ENCODE peak calls at places on chromosomes 16 and 17, in nine cellular contexts. R is CD8-positive, alpha-beta T cell; O is A549; B is heart right ventricle; F is tibial artery; Y is WERI-Rb-1; U is neural progenitor cell; W is mesendoderm; H is CD8-positive, alpha-beta memory T cell. L is an unnamed sample.
A peak's percentile ranks its signal among the peaks of the same experiment; 100 is the strongest.

GRCh38 chr17:5065227-5065744 is 13.0 kb upstream of the ZFP3 start:
- DNase-seq in R (no peak), O (no peak), B (no peak), F (no peak), Y (no peak), U (no peak), W (no peak), H (no peak), L (no peak)

GRCh38 chr17:48970224-48970623 is 1.8 kb upstream of the GIP start:
- DNase-seq in R (no peak), O (no peak), B (no peak), F (no peak), Y (peak; percentile 53), U (no peak), W (no peak), H (no peak), L (no peak)

GRCh38 chr16:82263456-82264159 is 93.6 kb upstream of the MPHOSPH6 start:
- DNase-seq in R (peak; percentile 48), O (peak; percentile 51), B (peak; percentile 58), F (peak; percentile 50), Y (peak; percentile 24), U (peak; percentile 80), W (peak; percentile 68), H (peak; percentile 27), L (peak; percentile 14)

GRCh38 chr17:44527102-44527501 is 23.9 kb upstream of the GPATCH8 start:
- DNase-seq in R (no peak), O (no peak), B (no peak), F (no peak), Y (no peak), U (no peak), W (no peak), H (no peak), L (no peak)

GRCh38 chr17:15951368-15952047 is 6.6 kb downstream of the ADORA2B start:
- DNase-seq in R (no peak), O (no peak), B (no peak), F (no peak), Y (peak; percentile 40), U (no peak), W (no peak), H (no peak), L (no peak)

GRCh38 chr16:85162478-85163277 is 50.4 kb upstream of the CIBAR2 start:
- DNase-seq in R (no peak), O (no peak), B (peak; percentile 49), F (peak; percentile 76), Y (no peak), U (no peak), W (no peak), H (no peak), L (no peak)

GRCh38 chr17:58369214-58370031 is 17.4 kb upstream of the SUPT4H1 start:
- DNase-seq in R (no peak), O (no peak), B (no peak), F (no peak), Y (no peak), U (no peak), W (no peak), H (no peak), L (no peak)

GRCh38 chr17:5986644-5987043 is 83.5 kb upstream of the WSCD1 start:
- DNase-seq in R (no peak), O (no peak), B (no peak), F (no peak), Y (no peak), U (no peak), W (no peak), H (no peak), L (no peak)

GRCh38 chr16:82639263-82639662 is 12.5 kb downstream of the CDH13 start:
- DNase-seq in R (no peak), O (no peak), B (no peak), F (no peak), Y (no peak), U (no peak), W (no peak), H (no peak), L (no peak)

GRCh38 chr17:49910094-49910857 is 58.7 kb upstream of the DLX4 start:
- DNase-seq in R (no peak), O (peak; percentile 55), B (no peak), F (no peak), Y (no peak), U (peak; percentile 71), W (peak; percentile 78), H (no peak), L (no peak)

GRCh38 chr16:30740364-30741251 is 7.6 kb upstream of the PHKG2 start:
- DNase-seq in R (no peak), O (peak; percentile 92), B (peak; percentile 80), F (peak; percentile 90), Y (no peak), U (no peak), W (peak; percentile 90), H (no peak), L (no peak)

GRCh38 chr17:32136856-32137255 is 5.4 kb upstream of the RHOT1 start:
- DNase-seq in R (no peak), O (no peak), B (no peak), F (no peak), Y (no peak), U (no peak), W (peak; percentile 16), H (no peak), L (no peak)

GRCh38 chr16:12522334-12522733 is 281.4 kb downstream of the CPPED1 start:
- DNase-seq in R (no peak), O (no peak), B (no peak), F (no peak), Y (no peak), U (no peak), W (no peak), H (no peak), L (no peak)

GRCh38 chr17:73944366-73944765 is 259.1 kb upstream of the RPL38 start:
- DNase-seq in R (no peak), O (no peak), B (no peak), F (no peak), Y (no peak), U (no peak), W (no peak), H (no peak), L (no peak)

GRCh38 chr16:87322360-87322759 is 5.2 kb upstream of the C16orf95 start:
- DNase-seq in R (no peak), O (no peak), B (no peak), F (no peak), Y (no peak), U (no peak), W (no peak), H (no peak), L (no peak)

GRCh38 chr17:39939588-39940419 is 12.3 kb downstream of the LRRC3C start:
- DNase-seq in R (no peak), O (peak; percentile 66), B (peak; percentile 65), F (no peak), Y (peak; percentile 38), U (peak; percentile 58), W (no peak), H (peak; percentile 14), L (no peak)

GRCh38 chr16:2033057-2033911 is 6.6 kb downstream of the NHERF2 start:
- DNase-seq in R (no peak), O (no peak), B (peak; percentile 81), F (peak; percentile 68), Y (no peak), U (peak; percentile 38), W (peak; percentile 45), H (no peak), L (peak; percentile 71)

GRCh38 chr17:31274252-31274651 is 22.8 kb downstream of the OMG start:
- DNase-seq in R (no peak), O (no peak), B (no peak), F (no peak), Y (no peak), U (no peak), W (no peak), H (no peak), L (no peak)

GRCh38 chr17:46963571-46963970 is 15.5 kb downstream of the RPRML start:
- DNase-seq in R (no peak), O (no peak), B (no peak), F (no peak), Y (no peak), U (no peak), W (no peak), H (no peak), L (no peak)

GRCh38 chr16:24409045-24409444 is 130.3 kb upstream of the RBBP6 start:
- DNase-seq in R (no peak), O (peak; percentile 50), B (no peak), F (no peak), Y (no peak), U (peak; percentile 42), W (peak; percentile 44), H (no peak), L (no peak)

GRCh38 chr17:77314601-77315000 is 173.8 kb downstream of the SEC14L1 start:
- DNase-seq in R (no peak), O (no peak), B (no peak), F (no peak), Y (no peak), U (no peak), W (no peak), H (no peak), L (no peak)
- H3K27ac ChIP-seq in R (no peak overlapping the region), O (no peak overlapping the region), B (no peak overlapping the region), F (no peak overlapping the region), Y (no peak overlapping the region), U (no peak overlapping the region), W (no peak overlapping the region), H (no peak overlapping the region), L (no peak overlapping the region)

DNA sequence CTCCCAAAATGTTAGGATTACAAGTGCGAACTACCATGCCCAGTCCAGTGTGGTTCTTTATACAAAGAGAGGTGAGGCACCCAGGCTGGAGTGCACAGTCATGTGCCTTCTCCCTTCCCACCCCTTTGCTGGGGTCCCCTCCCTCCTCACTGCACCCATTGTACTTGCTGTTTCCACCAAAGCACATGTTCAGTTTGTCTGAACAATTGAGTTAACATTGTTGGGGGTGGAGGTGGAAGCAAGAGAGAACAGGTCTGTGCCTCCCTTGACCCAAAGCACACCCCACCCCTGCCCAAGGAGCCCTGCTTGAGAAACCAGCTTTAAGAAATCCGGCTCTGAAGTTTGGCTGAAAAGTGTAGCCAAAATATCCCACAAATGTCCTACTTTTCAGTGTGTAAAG is 142.3 kb upstream of the CDH5 start:
- DNase-seq in R (no peak), O (no peak), B (no peak), F (no peak), Y (no peak), U (no peak), W (no peak), H (no peak), L (no peak)
- H3K27ac ChIP-seq in R (no peak overlapping the region), O (no peak overlapping the region), B (no peak overlapping the region), F (no peak overlapping the region), Y (no peak overlapping the region), U (no peak overlapping the region), W (no peak overlapping the region), H (no peak overlapping the region), L (no peak overlapping the region)

GRCh38 chr17:12509836-12510235 is 155.9 kb upstream of the MYOCD start:
- DNase-seq in R (no peak), O (no peak), B (no peak), F (no peak), Y (no peak), U (no peak), W (no peak), H (no peak), L (no peak)
- H3K27ac ChIP-seq in R (no peak overlapping the region), O (peak overlapping the region; percentile 50), B (no peak overlapping the region), F (no peak overlapping the region), Y (no peak overlapping the region), U (no peak overlapping the region), W (no peak overlapping the region), H (no peak overlapping the region), L (no peak overlapping the region)

DNA sequence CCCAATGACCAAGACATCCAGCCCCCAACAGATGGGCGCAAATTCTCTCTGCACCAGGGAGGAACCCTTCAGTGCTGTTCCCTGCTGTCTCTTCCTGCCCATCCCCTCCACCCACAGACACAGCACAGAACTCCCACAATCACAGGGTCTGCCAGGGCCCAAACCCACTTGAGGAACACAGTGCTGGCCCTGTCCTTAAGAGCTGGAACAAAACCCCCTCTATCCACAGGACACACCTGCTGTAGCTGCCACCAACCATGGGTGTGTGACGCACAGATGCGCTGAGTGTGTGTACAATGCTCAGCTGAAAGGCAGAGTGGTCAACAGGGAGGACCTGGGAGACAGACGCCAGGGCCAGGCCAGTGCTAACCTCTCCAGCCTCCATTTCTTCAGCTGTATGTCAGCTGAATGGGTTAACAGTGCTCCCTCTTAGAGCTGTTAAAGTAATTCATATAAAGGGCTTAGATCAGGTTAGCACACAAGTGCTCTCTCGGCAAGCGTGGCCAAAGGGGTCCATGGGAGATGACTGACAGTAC is 62.1 kb downstream of the AMFR start:
- DNase-seq in R (no peak), O (no peak), B (no peak), F (no peak), Y (no peak), U (no peak), W (no peak), H (no peak), L (no peak)
- H3K27ac ChIP-seq in R (no peak overlapping the region), O (no peak overlapping the region), B (no peak overlapping the region), F (no peak overlapping the region), Y (no peak overlapping the region), U (no peak overlapping the region), W (no peak overlapping the region), H (no peak overlapping the region), L (peak overlapping the region; percentile 30)

L was measured in substantia nigra.